ENCODE peak calls at places on chromosomes 1 and 21, in six cellular contexts. M is activated T-cell treated with anti-CD3 and anti-CD28 coated beads, Interleukin-2, amount 50 U/mL, for 72 hours; K is colonic mucosa; Q is Ammon's horn; Z is bronchial epithelial cell; T is stimulated activated CD4-positive, alpha-beta T cell treated with anti-CD3 and anti-CD28 coated beads, Interleukin-12 subunit alpha, Interleukin-12 subunit beta, amount 100 ng/mL, for 48 hours. W is an unnamed sample.

GRCh38 chr1:171595324-171595723 is 26.7 kb upstream of the MYOCOS start:
- DNase-seq in M (no peak), K (no peak), Q (no peak), Z (no peak), T (no peak), W (no peak)

GRCh38 chr1:52193985-52194384 is 52.1 kb downstream of the ZFYVE9 start:
- DNase-seq in M (no peak), K (no peak), Q (no peak), Z (no peak), T (no peak), W (no peak)

GRCh38 chr1:94254073-94254810 is 16.9 kb upstream of the ARHGAP29 start:
- DNase-seq in M (no peak), K (no peak), Q (no peak), Z (peak), T (no peak), W (no peak)

GRCh38 chr1:66140072-66140471 is 347.4 kb downstream of the PDE4B start:
- DNase-seq in M (no peak), K (peak), Q (no peak), Z (peak), T (no peak), W (no peak)

GRCh38 chr1:207002731-207003146 is 29.8 kb downstream of the C1orf116 start:
- DNase-seq in M (no peak), K (no peak), Q (no peak), Z (peak), T (no peak), W (no peak)

GRCh38 chr21:43331962-43332458 is 94.9 kb downstream of the SIK1 start:
- DNase-seq in M (no peak), K (no peak), Q (peak), Z (peak), T (no peak), W (no peak)

GRCh38 chr1:205954819-205955404 is 11.7 kb upstream of the SLC26A9 start:
- DNase-seq in M (no peak), K (no peak), Q (no peak), Z (no peak), T (no peak), W (no peak)

GRCh38 chr1:155077346-155077745 is 1.3 kb upstream of the EFNA3 start:
- DNase-seq in M (no peak), K (no peak), Q (no peak), Z (no peak), T (no peak), W (no peak)

GRCh38 chr21:34690041-34690792 is 21.4 kb downstream of the CLIC6 start:
- DNase-seq in M (no peak), K (peak), Q (no peak), Z (peak), T (no peak), W (no peak)

GRCh38 chr21:27129215-27129614 is 162.3 kb upstream of the ADAMTS5 start:
- DNase-seq in M (no peak), K (no peak), Q (no peak), Z (no peak), T (no peak), W (no peak)

GRCh38 chr1:17527036-17527914 is 12.2 kb upstream of the ARHGEF10L start:
- DNase-seq in M (no peak), K (peak), Q (no peak), Z (no peak), T (no peak), W (no peak)

GRCh38 chr1:110787328-110788071 is 85.4 kb upstream of the CD53 start:
- DNase-seq in M (peak), K (no peak), Q (no peak), Z (no peak), T (no peak), W (no peak)

GRCh38 chr1:74316302-74316701 is 81.1 kb downstream of the TNNI3K start:
- DNase-seq in M (no peak), K (no peak), Q (no peak), Z (no peak), T (no peak), W (no peak)

GRCh38 chr1:54498383-54499096 is 49.5 kb upstream of the ACOT11 start:
- DNase-seq in M (no peak), K (no peak), Q (no peak), Z (no peak), T (no peak), W (no peak)

GRCh38 chr1:50976890-50977574 is 7.0 kb downstream of the CDKN2C start:
- DNase-seq in M (peak), K (peak), Q (peak), Z (no peak), T (no peak), W (peak)

GRCh38 chr1:210654176-210654786 is 325.6 kb downstream of the HHAT start:
- DNase-seq in M (no peak), K (no peak), Q (no peak), Z (peak), T (peak), W (no peak)

GRCh38 chr1:204714861-204715511 is 29.4 kb upstream of the LRRN2 start:
- DNase-seq in M (no peak), K (no peak), Q (no peak), Z (no peak), T (no peak), W (peak)